ENCODE peak calls at places on chromosomes 13 and 19, in six cellular contexts. F, H, N, P, L and D are unnamed samples.

GRCh38 chr19:2663920-2664571 is 38.4 kb downstream of the GNG7 start:
- DNase-seq in N (no peak), H (peak), P (no peak), L (no peak), F (peak), D (no peak)

GRCh38 chr19:45758921-45759320 is 10.1 kb downstream of the SIX5 start:
- DNase-seq in H (no peak), P (no peak), F (no peak), N (no peak), L (no peak), D (no peak)

GRCh38 chr13:58619396-58620113 is 988.0 kb downstream of the PCDH17 start:
- DNase-seq in N (no peak), P (no peak), F (peak), H (no peak), L (no peak), D (no peak)

GRCh38 chr13:105370011-105370645 is 1165.3 kb downstream of the EFNB2 start:
- DNase-seq in P (no peak), F (no peak), L (no peak), N (no peak), H (no peak), D (no peak)

GRCh38 chr19:29062486-29063435 is 150.2 kb downstream of the UQCRFS1 start:
- DNase-seq in F (no peak), H (no peak), P (no peak), L (no peak), N (no peak), D (no peak)

GRCh38 chr13:28321751-28322150 is 173.2 kb downstream of the FLT1 start:
- DNase-seq in F (no peak), H (no peak), L (no peak), P (no peak), N (no peak), D (no peak)

GRCh38 chr13:40755082-40755755 is 15.8 kb downstream of the MRPS31 start:
- DNase-seq in N (no peak), L (no peak), P (no peak), F (no peak), H (no peak), D (no peak)

GRCh38 chr19:13441810-13442512 is 64.3 kb downstream of the CACNA1A start:
- DNase-seq in L (peak), H (peak), N (no peak), P (no peak), F (no peak), D (no peak)

GRCh38 chr13:73341748-73342147 is 282.9 kb downstream of the KLF5 start:
- DNase-seq in P (no peak), H (no peak), N (no peak), L (no peak), F (no peak), D (no peak)

GRCh38 chr19:55101261-55101660 is 16.2 kb downstream of the PPP1R12C start:
- DNase-seq in L (no peak), P (no peak), N (no peak), F (no peak), H (no peak), D (no peak)

GRCh38 chr13:72648513-72649065 is 78.8 kb downstream of the MZT1 start:
- DNase-seq in L (no peak), H (no peak), P (no peak), F (no peak), N (no peak), D (peak)

GRCh38 chr19:23758187-23759074 is at the start of gene ZNF681:
- DNase-seq in P (peak), N (peak), H (peak), F (peak), L (no peak), D (no peak)

GRCh38 chr19:1132625-1133383 is 29.0 kb downstream of the GPX4 start:
- DNase-seq in L (no peak), N (no peak), H (no peak), F (no peak), P (no peak), D (no peak)

GRCh38 chr13:79915386-79915785 is 425.5 kb downstream of the SPRY2 start:
- DNase-seq in F (peak), P (no peak), L (no peak), N (no peak), H (no peak), D (no peak)

GRCh38 chr13:81713201-81713600 is 1372.3 kb upstream of the SPRY2 start:
- DNase-seq in L (no peak), N (no peak), H (no peak), F (no peak), P (no peak), D (no peak)

GRCh38 chr19:30968210-30968609 is 381.0 kb downstream of the TSHZ3 start:
- DNase-seq in F (no peak), L (no peak), N (no peak), H (peak), P (no peak), D (no peak)

GRCh38 chr19:16197188-16197621 is 506 bp upstream of the AP1M1 start:
- DNase-seq in N (no peak), H (no peak), P (no peak), F (no peak), L (peak), D (no peak)

GRCh38 chr13:111317042-111317550 is 3.3 kb upstream of the TEX29 start:
- DNase-seq in H (no peak), N (no peak), L (no peak), P (no peak), F (no peak), D (no peak)

GRCh38 chr13:93345061-93345460 is 118.5 kb downstream of the GPC6 start:
- DNase-seq in P (no peak), L (no peak), H (no peak), N (no peak), F (no peak), D (no peak)

GRCh38 chr19:13022111-13022858 is 27.0 kb downstream of the NFIX start:
- DNase-seq in H (no peak), N (no peak), L (no peak), P (no peak), F (no peak), D (no peak)

GRCh38 chr19:6811906-6812305 is 39.4 kb downstream of the VAV1 start:
- DNase-seq in F (peak), N (no peak), H (peak), P (peak), L (peak), D (peak)

GRCh38 chr13:44088911-44089851 is 209.5 kb downstream of the LACC1 start:
- DNase-seq in P (no peak), N (no peak), H (no peak), F (no peak), L (no peak), D (no peak)

GRCh38 chr13:98293103-98293502 is 116.0 kb upstream of the RNF113B start:
- DNase-seq in N (no peak), F (no peak), P (no peak), H (no peak), L (peak), D (no peak)

GRCh38 chr19:48713041-48713863 is 6.3 kb downstream of the MAMSTR start:
- DNase-seq in L (no peak), H (peak), N (no peak), F (peak), P (no peak), D (no peak)

GRCh38 chr13:94129490-94129894 is 350.0 kb downstream of the DCT start:
- DNase-seq in F (no peak), N (no peak), H (no peak), P (no peak), L (no peak), D (no peak)

GRCh38 chr19:49106648-49107135 is 7.5 kb upstream of the LIN7B start:
- DNase-seq in L (peak), P (no peak), N (no peak), F (peak), H (no peak), D (peak)

GRCh38 chr13:45705936-45706335 is 3.8 kb downstream of the CBY2 start:
- DNase-seq in N (no peak), L (no peak), F (no peak), H (no peak), P (peak), D (no peak)

GRCh38 chr13:98143601-98144500 is 957 bp downstream of the FARP1 start:
- DNase-seq in L (no peak), H (no peak), F (peak), P (no peak), N (no peak), D (no peak)

GRCh38 chr13:79405501-79405830 is 589 bp downstream of the RBM26 start:
- DNase-seq in L (no peak), H (no peak), P (no peak), F (no peak), N (no peak), D (no peak)

GRCh38 chr13:21637296-21637695 is 33.3 kb upstream of the MICU2 start:
- DNase-seq in F (no peak), N (no peak), H (peak), P (no peak), L (peak), D (peak)

GRCh38 chr19:56105090-56105701 is 15.9 kb downstream of the ZNF787 start:
- DNase-seq in H (no peak), N (peak), P (no peak), F (no peak), L (peak), D (peak)

GRCh38 chr13:109000207-109000606 is 370.8 kb downstream of the MYO16 start:
- DNase-seq in H (no peak), F (no peak), L (no peak), P (no peak), N (no peak), D (no peak)

GRCh38 chr19:14116918-14117578 is 514 bp downstream of the PRKACA start:
- DNase-seq in H (no peak), F (peak), N (no peak), L (no peak), P (no peak), D (no peak)

GRCh38 chr19:41319500-41320184 is 9.7 kb downstream of the CCDC97 start:
- DNase-seq in P (no peak), L (no peak), F (no peak), N (no peak), H (no peak), D (no peak)

GRCh38 chr19:23351806-23352205 is 43.5 kb downstream of the ZNF91 start:
- DNase-seq in P (no peak), L (no peak), H (no peak), F (no peak), N (no peak), D (no peak)

GRCh38 chr13:33531484-33531883 is 245.9 kb upstream of the STARD13 start:
- DNase-seq in H (no peak), N (no peak), L (no peak), P (no peak), F (no peak), D (no peak)

GRCh38 chr19:19434483-19435045 is 29.1 kb downstream of the GATAD2A start:
- DNase-seq in F (no peak), L (no peak), H (no peak), P (no peak), N (no peak), D (no peak)
- TF ChIP-seq YY1 in F (no peak), L (no peak), H (no peak), P (no peak), N (no peak), D (no peak)

GRCh38 chr13:113802090-113802531 is 43.1 kb downstream of the TMEM255B start:
- DNase-seq in F (peak), L (peak), P (no peak), N (no peak), H (peak), D (no peak)

GRCh38 chr13:113804017-113804702 is 45.1 kb downstream of the TMEM255B start:
- DNase-seq in H (no peak), L (no peak), P (no peak), N (no peak), F (no peak), D (no peak)

GRCh38 chr13:113802761-113803160 is 43.7 kb downstream of the TMEM255B start:
- DNase-seq in N (no peak), L (no peak), P (no peak), F (no peak), H (no peak), D (no peak)

GRCh38 chr13:113804703-113805430 is 45.8 kb downstream of the TMEM255B start:
- DNase-seq in F (no peak), L (no peak), N (no peak), P (no peak), H (no peak), D (no peak)

DNA sequence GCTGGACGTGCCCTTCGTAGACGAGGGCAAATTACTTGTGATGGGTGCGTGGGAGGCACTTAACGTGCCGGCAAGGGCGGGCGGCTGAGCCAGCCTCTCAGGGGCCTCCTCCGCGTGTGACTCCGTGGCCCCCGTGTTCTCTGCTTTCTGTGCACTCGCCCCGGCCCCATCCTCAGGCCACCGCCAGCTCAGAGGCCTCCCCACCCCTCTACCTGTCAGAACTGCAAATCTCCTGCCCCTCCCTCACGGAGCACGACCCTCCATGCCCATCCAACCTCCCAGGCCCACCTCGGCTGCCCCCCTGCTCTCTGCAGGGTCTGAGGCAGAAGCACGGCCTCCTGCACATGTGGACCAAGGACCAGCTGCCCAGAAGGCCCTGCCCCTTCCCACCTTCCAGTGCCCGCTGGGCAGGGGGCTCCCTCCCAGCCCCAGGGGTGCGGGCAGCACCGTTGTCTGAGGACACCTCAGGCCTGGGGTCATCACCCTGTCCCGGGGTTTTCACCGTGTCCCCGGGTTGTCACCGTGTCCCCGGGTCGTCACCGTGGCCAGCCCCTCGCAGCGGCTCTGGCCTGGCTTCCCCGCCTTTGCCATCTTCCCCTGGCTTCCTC is 44.5 kb downstream of the TMEM255B start:
- DNase-seq in P (no peak), L (no peak), H (no peak), N (no peak), F (no peak), D (no peak)
- H2AFZ ChIP-seq in P (no peak), L (no peak), H (no peak), N (no peak), F (no peak), D (no peak)

GRCh38 chr13:38705351-38705750 is 18.5 kb downstream of the FREM2 start:
- DNase-seq in N (no peak), F (no peak), L (no peak), H (no peak), P (no peak), D (no peak)
- H3K27ac ChIP-seq in N (no peak), F (no peak), L (no peak), H (no peak), P (no peak), D (no peak)

GRCh38 chr19:44653977-44654784 is 10.5 kb downstream of the PVR start:
- DNase-seq in P (peak), H (peak), F (no peak), N (no peak), L (peak), D (no peak)
- TF ChIP-seq YY1 in P (peak), H (no peak), F (no peak), N (no peak), L (no peak), D (no peak)

DNA sequence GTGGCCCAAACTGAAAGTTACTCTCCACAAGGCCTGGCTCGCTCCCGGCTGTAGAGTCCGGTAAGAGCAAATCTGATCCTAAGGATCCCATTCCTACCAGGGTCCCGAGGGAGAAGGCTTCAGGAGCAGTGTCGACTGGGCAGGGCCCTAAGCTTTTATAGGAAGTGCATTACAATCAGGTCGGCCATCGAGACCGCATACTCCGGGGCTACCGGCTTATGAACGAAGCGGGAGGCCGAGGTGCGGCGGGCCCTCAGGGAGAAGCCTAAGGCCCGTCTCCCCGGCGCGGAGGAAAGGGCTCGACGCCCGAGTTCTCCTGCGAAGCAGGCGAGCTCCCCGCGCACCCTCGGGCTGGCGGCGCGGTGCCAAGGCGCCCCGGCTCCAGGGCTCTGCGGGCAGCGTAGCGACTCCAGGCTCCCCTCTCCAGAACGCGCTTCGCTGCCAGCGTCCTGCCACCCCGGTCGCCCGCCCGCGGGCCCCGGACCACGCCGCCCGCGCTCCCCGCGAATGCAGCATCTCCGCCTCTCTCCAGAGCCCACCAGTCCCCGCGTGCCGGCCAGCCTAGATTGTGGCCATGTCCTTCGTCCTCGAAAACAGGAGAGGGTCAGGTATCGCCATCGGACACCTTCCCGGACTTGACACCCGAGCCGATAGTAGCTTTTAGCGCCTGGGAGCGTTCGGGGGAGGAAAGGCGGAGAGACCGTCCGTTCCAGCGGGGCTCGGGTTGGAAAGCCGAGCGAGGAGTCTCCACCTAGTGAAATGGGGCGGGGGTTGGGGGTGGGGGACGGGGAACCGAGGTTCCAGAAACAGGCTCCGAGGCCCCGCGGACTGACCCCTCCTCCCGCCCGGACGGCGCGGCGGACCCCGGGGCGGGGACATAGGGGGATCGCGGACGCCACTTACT is 1.3 kb downstream of the EFNB2 start:
- DNase-seq in N (no peak), P (no peak), H (no peak), L (no peak), F (peak), D (no peak)
- H2AFZ ChIP-seq in N (no peak), P (no peak), H (no peak), L (no peak), F (peak), D (no peak)

DNA sequence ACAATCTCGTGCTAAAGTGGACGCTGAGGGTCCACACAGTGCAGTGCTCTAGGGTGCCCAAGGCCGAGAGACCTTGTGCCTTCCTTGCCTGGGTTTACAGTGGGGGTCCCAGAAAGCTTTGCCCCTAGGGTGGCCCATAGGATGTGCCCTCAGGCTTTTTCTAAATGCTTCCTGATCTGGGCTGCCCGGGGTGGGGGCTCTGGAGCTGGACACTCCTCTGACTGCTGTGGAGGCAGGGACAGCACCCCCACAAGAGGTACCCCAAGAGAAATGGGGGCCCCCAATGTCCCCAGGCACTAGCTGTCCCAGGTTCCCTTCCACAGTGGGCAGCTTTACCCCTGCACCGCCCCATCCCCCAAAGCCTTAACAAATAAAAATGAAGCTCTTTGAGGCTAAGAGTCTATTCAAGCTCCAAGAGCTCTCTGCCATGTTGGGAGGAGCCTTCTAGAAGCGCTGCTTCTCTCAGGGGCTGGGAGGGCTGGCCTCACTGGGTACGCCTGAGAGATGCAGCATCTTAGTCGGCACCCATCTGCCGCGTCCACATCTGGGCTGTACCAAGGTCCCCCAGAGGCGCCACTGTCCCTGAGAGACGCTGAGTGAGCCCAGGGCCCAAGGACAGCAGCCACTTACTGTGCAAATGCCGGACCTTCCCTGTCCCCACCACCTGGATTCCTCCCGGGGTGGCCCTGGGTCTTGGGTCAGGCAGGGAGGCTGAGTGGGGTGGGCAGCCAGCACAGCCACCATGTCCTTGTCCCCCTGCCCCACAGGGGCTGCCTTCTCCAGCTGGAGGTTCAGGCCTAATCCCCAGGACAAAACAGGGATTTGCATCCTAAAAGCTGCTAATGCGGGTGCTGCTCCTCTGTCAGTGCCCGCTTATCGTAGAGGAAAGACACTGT is 27.4 kb downstream of the CEBPA start:
- DNase-seq in F (no peak), N (no peak), P (no peak), L (no peak), H (no peak), D (no peak)
- H3K27ac ChIP-seq in F (no peak), N (no peak), P (no peak), L (peak), H (no peak), D (no peak)